ENCODE peak calls at places on chromosomes 11 and 22, in eight cellular contexts. One of them, this sample, is unnamed.
A peak's percentile ranks its signal among the peaks of the same experiment; 100 is the strongest.

GRCh38 chr11:96219981-96220623 is 122.9 kb downstream of the MAML2 start:
- DNase-seq in GM23338: peak; percentile 45
- DNase-seq in SJSA1: no peak
- DNase-seq in cardiac muscle cell: peak; percentile 61
- DNase-seq in Caco-2: peak; percentile 67
- DNase-seq in naive thymus-derived CD4-positive, alpha-beta T cell: no peak
- DNase-seq in NT2/D1: no peak
- DNase-seq in thyroid gland: no peak
- DNase-seq in this sample: peak; percentile 26

GRCh38 chr11:20010861-20011225 is 149.4 kb downstream of the DBX1 start:
- DNase-seq in GM23338: no peak
- DNase-seq in SJSA1: no peak
- DNase-seq in cardiac muscle cell: no peak
- DNase-seq in Caco-2: no peak
- DNase-seq in naive thymus-derived CD4-positive, alpha-beta T cell: no peak
- DNase-seq in NT2/D1: no peak
- DNase-seq in thyroid gland: no peak
- DNase-seq in this sample: no peak

GRCh38 chr22:27885977-27886842 is 32.8 kb downstream of the PITPNB start:
- DNase-seq in GM23338: peak; percentile 72
- DNase-seq in SJSA1: peak; percentile 90
- DNase-seq in cardiac muscle cell: peak; percentile 57
- DNase-seq in Caco-2: no peak
- DNase-seq in naive thymus-derived CD4-positive, alpha-beta T cell: no peak
- DNase-seq in NT2/D1: no peak
- DNase-seq in thyroid gland: peak; percentile 41
- DNase-seq in this sample: peak; percentile 61

GRCh38 chr11:10752061-10752460 is 1.0 kb downstream of the CTR9 start:
- DNase-seq in GM23338: no peak
- DNase-seq in SJSA1: no peak
- DNase-seq in cardiac muscle cell: no peak
- DNase-seq in Caco-2: no peak
- DNase-seq in naive thymus-derived CD4-positive, alpha-beta T cell: no peak
- DNase-seq in NT2/D1: no peak
- DNase-seq in thyroid gland: no peak
- DNase-seq in this sample: no peak

GRCh38 chr22:32700186-32700882 is 101.2 kb upstream of the TIMP3 start:
- DNase-seq in GM23338: no peak
- DNase-seq in SJSA1: peak; percentile 67
- DNase-seq in cardiac muscle cell: peak; percentile 58
- DNase-seq in Caco-2: no peak
- DNase-seq in naive thymus-derived CD4-positive, alpha-beta T cell: no peak
- DNase-seq in NT2/D1: no peak
- DNase-seq in thyroid gland: no peak
- DNase-seq in this sample: peak; percentile 36

GRCh38 chr11:128735935-128736610 is 42.2 kb downstream of the FLI1 start:
- DNase-seq in GM23338: no peak
- DNase-seq in SJSA1: no peak
- DNase-seq in cardiac muscle cell: no peak
- DNase-seq in Caco-2: no peak
- DNase-seq in naive thymus-derived CD4-positive, alpha-beta T cell: no peak
- DNase-seq in NT2/D1: no peak
- DNase-seq in thyroid gland: no peak
- DNase-seq in this sample: no peak

GRCh38 chr11:134411887-134412507 is at the start of gene B3GAT1:
- DNase-seq in GM23338: peak; percentile 54
- DNase-seq in SJSA1: no peak
- DNase-seq in cardiac muscle cell: no peak
- DNase-seq in Caco-2: no peak
- DNase-seq in naive thymus-derived CD4-positive, alpha-beta T cell: no peak
- DNase-seq in NT2/D1: no peak
- DNase-seq in thyroid gland: peak; percentile 17
- DNase-seq in this sample: peak; percentile 75

GRCh38 chr11:100719362-100719761 is 32.3 kb downstream of the ARHGAP42 start:
- DNase-seq in GM23338: peak; percentile 71
- DNase-seq in SJSA1: no peak
- DNase-seq in cardiac muscle cell: peak; percentile 53
- DNase-seq in Caco-2: no peak
- DNase-seq in naive thymus-derived CD4-positive, alpha-beta T cell: no peak
- DNase-seq in NT2/D1: peak; percentile 59
- DNase-seq in thyroid gland: peak; percentile 38
- DNase-seq in this sample: peak; percentile 57

GRCh38 chr11:47257518-47258316 is at the start of gene NR1H3:
- DNase-seq in GM23338: peak; percentile 84
- DNase-seq in SJSA1: no peak
- DNase-seq in cardiac muscle cell: peak; percentile 96
- DNase-seq in Caco-2: peak; percentile 89
- DNase-seq in naive thymus-derived CD4-positive, alpha-beta T cell: no peak
- DNase-seq in NT2/D1: no peak
- DNase-seq in thyroid gland: peak; percentile 72
- DNase-seq in this sample: peak; percentile 79

GRCh38 chr11:83819936-83820549 is 533.9 kb upstream of the CCDC90B start:
- DNase-seq in GM23338: peak; percentile 58
- DNase-seq in SJSA1: peak; percentile 5
- DNase-seq in cardiac muscle cell: peak; percentile 82
- DNase-seq in Caco-2: no peak
- DNase-seq in naive thymus-derived CD4-positive, alpha-beta T cell: no peak
- DNase-seq in NT2/D1: no peak
- DNase-seq in thyroid gland: peak; percentile 10
- DNase-seq in this sample: peak; percentile 38

GRCh38 chr11:44574620-44575287 is 9.3 kb downstream of the CD82 start:
- DNase-seq in GM23338: no peak
- DNase-seq in SJSA1: peak; percentile 78
- DNase-seq in cardiac muscle cell: peak; percentile 92
- DNase-seq in Caco-2: no peak
- DNase-seq in naive thymus-derived CD4-positive, alpha-beta T cell: peak; percentile 59
- DNase-seq in NT2/D1: no peak
- DNase-seq in thyroid gland: no peak
- DNase-seq in this sample: no peak

GRCh38 chr22:25746012-25746373 is 4.0 kb downstream of the MYO18B start:
- DNase-seq in GM23338: no peak
- DNase-seq in SJSA1: no peak
- DNase-seq in cardiac muscle cell: peak; percentile 42
- DNase-seq in Caco-2: no peak
- DNase-seq in naive thymus-derived CD4-positive, alpha-beta T cell: no peak
- DNase-seq in NT2/D1: no peak
- DNase-seq in thyroid gland: no peak
- DNase-seq in this sample: no peak

GRCh38 chr22:44389926-44390925 is 77.5 kb upstream of the SHISAL1 start:
- DNase-seq in GM23338: no peak
- DNase-seq in SJSA1: no peak
- DNase-seq in cardiac muscle cell: no peak
- DNase-seq in Caco-2: peak; percentile 7
- DNase-seq in naive thymus-derived CD4-positive, alpha-beta T cell: no peak
- DNase-seq in NT2/D1: no peak
- DNase-seq in thyroid gland: no peak
- DNase-seq in this sample: no peak

GRCh38 chr22:49394116-49394785 is 433.4 kb downstream of the BRD1 start:
- DNase-seq in GM23338: no peak
- DNase-seq in SJSA1: no peak
- DNase-seq in cardiac muscle cell: no peak
- DNase-seq in Caco-2: no peak
- DNase-seq in naive thymus-derived CD4-positive, alpha-beta T cell: no peak
- DNase-seq in NT2/D1: no peak
- DNase-seq in thyroid gland: no peak
- DNase-seq in this sample: no peak

GRCh38 chr11:123163621-123164020 is 31.4 kb downstream of the CLMP start:
- DNase-seq in GM23338: no peak
- DNase-seq in SJSA1: no peak
- DNase-seq in cardiac muscle cell: no peak
- DNase-seq in Caco-2: no peak
- DNase-seq in naive thymus-derived CD4-positive, alpha-beta T cell: no peak
- DNase-seq in NT2/D1: no peak
- DNase-seq in thyroid gland: no peak
- DNase-seq in this sample: no peak

GRCh38 chr11:47507868-47508594 is 44.9 kb downstream of the CELF1 start:
- DNase-seq in GM23338: no peak
- DNase-seq in SJSA1: no peak
- DNase-seq in cardiac muscle cell: no peak
- DNase-seq in Caco-2: no peak
- DNase-seq in naive thymus-derived CD4-positive, alpha-beta T cell: no peak
- DNase-seq in NT2/D1: no peak
- DNase-seq in thyroid gland: no peak
- DNase-seq in this sample: no peak

GRCh38 chr11:3104051-3104714 is 47.0 kb upstream of the CARS1 start:
- DNase-seq in GM23338: no peak
- DNase-seq in SJSA1: no peak
- DNase-seq in cardiac muscle cell: no peak
- DNase-seq in Caco-2: no peak
- DNase-seq in naive thymus-derived CD4-positive, alpha-beta T cell: peak; percentile 11
- DNase-seq in NT2/D1: no peak
- DNase-seq in thyroid gland: no peak
- DNase-seq in this sample: no peak

GRCh38 chr22:31944700-31945477 is 554 bp downstream of the YWHAH start:
- DNase-seq in GM23338: peak; percentile 63
- DNase-seq in SJSA1: no peak
- DNase-seq in cardiac muscle cell: peak; percentile 19
- DNase-seq in Caco-2: no peak
- DNase-seq in naive thymus-derived CD4-positive, alpha-beta T cell: peak; percentile 63
- DNase-seq in NT2/D1: no peak
- DNase-seq in thyroid gland: peak; percentile 38
- DNase-seq in this sample: no peak

GRCh38 chr22:40512426-40513136 is 123.9 kb downstream of the MRTFA start:
- DNase-seq in GM23338: no peak
- DNase-seq in SJSA1: peak; percentile 73
- DNase-seq in cardiac muscle cell: peak; percentile 99
- DNase-seq in Caco-2: no peak
- DNase-seq in naive thymus-derived CD4-positive, alpha-beta T cell: no peak
- DNase-seq in NT2/D1: no peak
- DNase-seq in thyroid gland: no peak
- DNase-seq in this sample: no peak

GRCh38 chr11:1815311-1815710 is 19.5 kb upstream of the SYT8 start:
- DNase-seq in GM23338: no peak
- DNase-seq in SJSA1: no peak
- DNase-seq in cardiac muscle cell: no peak
- DNase-seq in Caco-2: no peak
- DNase-seq in naive thymus-derived CD4-positive, alpha-beta T cell: no peak
- DNase-seq in NT2/D1: no peak
- DNase-seq in thyroid gland: no peak
- DNase-seq in this sample: no peak

DNA sequence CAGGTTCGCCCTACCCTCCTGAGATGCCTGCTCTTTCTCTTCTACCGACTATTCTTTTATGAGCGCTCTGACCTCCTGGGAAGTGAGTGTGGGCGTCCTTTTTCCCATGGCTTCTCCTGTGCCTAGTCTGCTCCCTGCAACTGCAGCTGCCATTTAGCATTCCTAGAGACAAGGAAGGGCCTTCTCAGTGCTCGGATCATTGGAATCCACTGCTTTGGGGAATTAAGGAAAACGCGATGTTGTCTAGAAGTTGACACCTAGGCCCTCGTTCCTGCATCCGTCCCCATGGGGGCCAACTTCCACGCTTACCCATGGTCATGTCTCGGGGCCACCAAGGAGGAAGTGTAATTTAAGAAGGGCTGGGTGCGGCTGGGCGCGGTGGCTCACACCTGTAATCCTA is 95.4 kb downstream of the BCR start:
- DNase-seq in GM23338: no peak
- DNase-seq in SJSA1: no peak
- DNase-seq in cardiac muscle cell: no peak
- DNase-seq in Caco-2: no peak
- DNase-seq in naive thymus-derived CD4-positive, alpha-beta T cell: no peak
- DNase-seq in NT2/D1: no peak
- DNase-seq in thyroid gland: no peak
- DNase-seq in this sample: no peak
- H3K36me3 ChIP-seq in GM23338: peaks cover 3% of the 10 kb centered on the region
- H3K36me3 ChIP-seq in SJSA1: peaks cover 83% of the 10 kb centered on the region
- H3K36me3 ChIP-seq in cardiac muscle cell: peaks cover 13% of the 10 kb centered on the region
- H3K36me3 ChIP-seq in Caco-2: no peaks in the 10 kb centered on the region
- H3K36me3 ChIP-seq in naive thymus-derived CD4-positive, alpha-beta T cell: no peaks in the 10 kb centered on the region
- H3K36me3 ChIP-seq in NT2/D1: peaks cover 85% of the 10 kb centered on the region
- H3K36me3 ChIP-seq in thyroid gland: peaks cover 21% of the 10 kb centered on the region
- H3K36me3 ChIP-seq in this sample: no peaks in the 10 kb centered on the region

GRCh38 chr11:78570031-78570430 is 4.6 kb downstream of the NARS2 start:
- DNase-seq in GM23338: no peak
- DNase-seq in SJSA1: no peak
- DNase-seq in cardiac muscle cell: no peak
- DNase-seq in Caco-2: no peak
- DNase-seq in naive thymus-derived CD4-positive, alpha-beta T cell: no peak
- DNase-seq in NT2/D1: no peak
- DNase-seq in thyroid gland: no peak
- DNase-seq in this sample: no peak
- H3K36me3 ChIP-seq in GM23338: peaks cover 47% of the 10 kb centered on the region
- H3K36me3 ChIP-seq in SJSA1: peaks cover 11% of the 10 kb centered on the region
- H3K36me3 ChIP-seq in cardiac muscle cell: peaks cover 24% of the 10 kb centered on the region
- H3K36me3 ChIP-seq in Caco-2: peaks cover 1% of the 10 kb centered on the region
- H3K36me3 ChIP-seq in naive thymus-derived CD4-positive, alpha-beta T cell: peaks cover 6% of the 10 kb centered on the region
- H3K36me3 ChIP-seq in NT2/D1: peaks cover 65% of the 10 kb centered on the region
- H3K36me3 ChIP-seq in thyroid gland: peaks cover 2% of the 10 kb centered on the region
- H3K36me3 ChIP-seq in this sample: peaks cover 17% of the 10 kb centered on the region

DNA sequence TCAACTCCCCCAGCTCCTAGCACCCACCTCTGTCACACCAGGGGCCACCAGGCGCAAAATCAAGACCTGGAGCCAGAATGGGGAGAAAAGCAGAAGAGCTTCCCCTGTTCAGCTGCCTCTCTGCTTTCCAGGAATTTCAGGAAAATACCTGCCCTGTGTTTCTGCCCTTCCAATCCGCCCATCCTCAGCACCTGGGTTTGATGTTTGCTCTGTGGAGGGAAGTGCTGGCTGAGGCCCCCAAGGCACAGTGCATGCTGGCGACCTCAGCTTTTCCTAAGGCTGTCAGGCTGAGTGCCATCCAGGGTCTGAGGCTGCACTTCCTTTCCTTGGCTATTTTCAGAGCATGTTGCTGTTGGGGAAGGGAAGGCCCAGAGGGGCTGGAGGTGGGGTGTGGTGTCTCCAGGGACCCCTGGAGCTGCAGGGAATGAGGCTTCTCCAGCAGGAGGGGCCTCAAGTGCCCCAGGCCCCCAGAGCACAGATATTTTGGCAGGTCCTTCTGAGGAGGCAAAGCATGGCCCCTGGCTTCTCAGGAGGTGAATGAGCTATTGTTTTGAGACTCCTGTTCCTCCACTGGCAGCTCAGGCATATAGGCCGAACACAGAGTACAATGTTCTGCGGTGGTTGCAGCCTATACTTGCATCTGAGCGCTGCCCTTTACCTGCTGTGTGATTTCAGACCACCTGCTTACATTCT is 67.9 kb downstream of the ADAMTS15 start:
- DNase-seq in GM23338: peak; percentile 30
- DNase-seq in SJSA1: no peak
- DNase-seq in cardiac muscle cell: no peak
- DNase-seq in Caco-2: no peak
- DNase-seq in naive thymus-derived CD4-positive, alpha-beta T cell: no peak
- DNase-seq in NT2/D1: no peak
- DNase-seq in thyroid gland: no peak
- DNase-seq in this sample: no peak
- H3K36me3 ChIP-seq in GM23338: no peaks in the 10 kb centered on the region
- H3K36me3 ChIP-seq in SJSA1: no peaks in the 10 kb centered on the region
- H3K36me3 ChIP-seq in cardiac muscle cell: no peaks in the 10 kb centered on the region
- H3K36me3 ChIP-seq in Caco-2: no peaks in the 10 kb centered on the region
- H3K36me3 ChIP-seq in naive thymus-derived CD4-positive, alpha-beta T cell: no peaks in the 10 kb centered on the region
- H3K36me3 ChIP-seq in NT2/D1: no peaks in the 10 kb centered on the region
- H3K36me3 ChIP-seq in thyroid gland: no peaks in the 10 kb centered on the region
- H3K36me3 ChIP-seq in this sample: no peaks in the 10 kb centered on the region

DNA sequence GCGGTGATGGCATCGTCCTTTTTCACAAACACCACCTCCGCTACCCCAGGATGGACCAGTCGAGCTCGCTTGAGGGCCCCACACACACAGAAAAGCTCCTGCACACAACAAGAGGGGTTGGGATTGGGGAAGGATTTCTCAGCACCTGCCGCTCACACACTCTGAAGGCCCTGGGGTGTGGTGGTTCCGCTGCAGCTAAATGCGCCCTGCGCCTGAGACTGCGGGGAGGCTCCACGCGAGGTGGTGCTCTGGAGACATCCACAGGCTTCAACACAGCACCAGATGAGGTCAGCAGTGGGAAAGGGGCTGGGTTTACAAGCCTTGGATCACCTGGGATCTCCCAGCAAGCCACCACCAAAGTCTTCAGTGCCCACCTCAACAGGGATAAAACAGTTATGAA is 22.7 kb downstream of the POLDIP3 start:
- DNase-seq in GM23338: no peak
- DNase-seq in SJSA1: no peak
- DNase-seq in cardiac muscle cell: no peak
- DNase-seq in Caco-2: no peak
- DNase-seq in naive thymus-derived CD4-positive, alpha-beta T cell: no peak
- DNase-seq in NT2/D1: no peak
- DNase-seq in thyroid gland: no peak
- DNase-seq in this sample: no peak
- H3K36me3 ChIP-seq in GM23338: peaks cover 58% of the 10 kb centered on the region
- H3K36me3 ChIP-seq in SJSA1: peaks cover 88% of the 10 kb centered on the region
- H3K36me3 ChIP-seq in cardiac muscle cell: peaks cover 65% of the 10 kb centered on the region
- H3K36me3 ChIP-seq in Caco-2: peaks cover 2% of the 10 kb centered on the region
- H3K36me3 ChIP-seq in naive thymus-derived CD4-positive, alpha-beta T cell: peaks cover 31% of the 10 kb centered on the region
- H3K36me3 ChIP-seq in NT2/D1: peaks cover 83% of the 10 kb centered on the region
- H3K36me3 ChIP-seq in thyroid gland: peaks cover 69% of the 10 kb centered on the region
- H3K36me3 ChIP-seq in this sample: no peaks in the 10 kb centered on the region